ENCODE peak calls at places on chromosomes 13 and 19, in six cellular contexts. One of them, this sample, is unnamed.

GRCh38 chr13:97549201-97549600 is 115.2 kb downstream of the RAP2A start:
- DNase-seq in A549: no peak
- DNase-seq in IMR-90: no peak
- DNase-seq in K562: no peak
- DNase-seq in GM12878: no peak
- DNase-seq in HepG2: no peak
- DNase-seq in this sample: no peak

GRCh38 chr19:16349551-16350171 is 25.0 kb downstream of the KLF2 start:
- DNase-seq in GM12878: no peak
- DNase-seq in IMR-90: no peak
- DNase-seq in A549: no peak
- DNase-seq in HepG2: no peak
- DNase-seq in K562: no peak
- DNase-seq in this sample: no peak

GRCh38 chr19:4537953-4538600 is 1.8 kb downstream of the LRG1 start:
- DNase-seq in K562: no peak
- DNase-seq in HepG2: no peak
- DNase-seq in A549: no peak
- DNase-seq in IMR-90: no peak
- DNase-seq in GM12878: no peak
- DNase-seq in this sample: no peak

GRCh38 chr19:46913852-46914430 is 53.1 kb downstream of the ARHGAP35 start:
- DNase-seq in K562: no peak
- DNase-seq in A549: peak
- DNase-seq in GM12878: peak
- DNase-seq in IMR-90: peak
- DNase-seq in HepG2: no peak
- DNase-seq in this sample: no peak

GRCh38 chr19:38025908-38026307 is 118.9 kb downstream of the SIPA1L3 start:
- DNase-seq in GM12878: no peak
- DNase-seq in HepG2: no peak
- DNase-seq in K562: no peak
- DNase-seq in IMR-90: no peak
- DNase-seq in A549: no peak
- DNase-seq in this sample: no peak

GRCh38 chr19:10339380-10339960 is at the start of gene ICAM3:
- DNase-seq in A549: no peak
- DNase-seq in IMR-90: no peak
- DNase-seq in HepG2: no peak
- DNase-seq in GM12878: peak
- DNase-seq in K562: no peak
- DNase-seq in this sample: no peak

GRCh38 chr13:35139591-35139990 is 197.5 kb downstream of the NBEA start:
- DNase-seq in A549: no peak
- DNase-seq in K562: no peak
- DNase-seq in HepG2: no peak
- DNase-seq in GM12878: no peak
- DNase-seq in IMR-90: peak
- DNase-seq in this sample: no peak

GRCh38 chr19:39142655-39143054 is 17.1 kb downstream of the PAK4 start:
- DNase-seq in HepG2: no peak
- DNase-seq in GM12878: no peak
- DNase-seq in IMR-90: no peak
- DNase-seq in K562: no peak
- DNase-seq in A549: no peak
- DNase-seq in this sample: no peak

GRCh38 chr19:28553005-28553404 is 659.9 kb downstream of the UQCRFS1 start:
- DNase-seq in A549: no peak
- DNase-seq in IMR-90: no peak
- DNase-seq in HepG2: no peak
- DNase-seq in K562: peak
- DNase-seq in GM12878: no peak
- DNase-seq in this sample: no peak

GRCh38 chr13:25371608-25372274 is at the start of gene ATP8A2:
- DNase-seq in IMR-90: no peak
- DNase-seq in GM12878: no peak
- DNase-seq in A549: no peak
- DNase-seq in HepG2: no peak
- DNase-seq in K562: peak
- DNase-seq in this sample: peak

GRCh38 chr19:52778811-52779210 is 7.8 kb downstream of the ZNF600 start:
- DNase-seq in A549: no peak
- DNase-seq in GM12878: peak
- DNase-seq in K562: no peak
- DNase-seq in IMR-90: peak
- DNase-seq in HepG2: no peak
- DNase-seq in this sample: no peak

DNA sequence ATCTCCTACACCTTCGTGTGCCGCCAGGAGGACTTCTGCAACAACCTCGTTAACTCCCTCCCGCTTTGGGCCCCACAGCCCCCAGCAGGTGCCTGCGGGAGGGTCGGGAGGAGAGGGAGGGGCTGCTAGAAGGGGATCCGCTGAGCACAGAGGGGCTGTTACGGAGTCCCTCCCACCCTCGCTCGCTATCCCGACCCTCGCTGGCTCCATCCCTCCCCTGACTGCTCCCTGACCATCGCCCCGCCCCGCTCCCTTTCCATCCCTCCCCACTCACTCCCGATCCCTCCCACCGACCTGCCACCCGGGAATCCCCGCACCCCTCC is 780 bp downstream of the CD177 start:
- DNase-seq in HepG2: no peak
- DNase-seq in IMR-90: no peak
- DNase-seq in K562: no peak
- DNase-seq in GM12878: no peak
- DNase-seq in A549: no peak
- DNase-seq in this sample: no peak
- TF ChIP-seq BHLHE40 in HepG2: no peak
- TF ChIP-seq BHLHE40 in IMR-90: no peak
- TF ChIP-seq BHLHE40 in K562: no peak
- TF ChIP-seq BHLHE40 in GM12878: no peak
- TF ChIP-seq BHLHE40 in A549: no peak
- TF ChIP-seq BHLHE40 in this sample: no peak

DNA sequence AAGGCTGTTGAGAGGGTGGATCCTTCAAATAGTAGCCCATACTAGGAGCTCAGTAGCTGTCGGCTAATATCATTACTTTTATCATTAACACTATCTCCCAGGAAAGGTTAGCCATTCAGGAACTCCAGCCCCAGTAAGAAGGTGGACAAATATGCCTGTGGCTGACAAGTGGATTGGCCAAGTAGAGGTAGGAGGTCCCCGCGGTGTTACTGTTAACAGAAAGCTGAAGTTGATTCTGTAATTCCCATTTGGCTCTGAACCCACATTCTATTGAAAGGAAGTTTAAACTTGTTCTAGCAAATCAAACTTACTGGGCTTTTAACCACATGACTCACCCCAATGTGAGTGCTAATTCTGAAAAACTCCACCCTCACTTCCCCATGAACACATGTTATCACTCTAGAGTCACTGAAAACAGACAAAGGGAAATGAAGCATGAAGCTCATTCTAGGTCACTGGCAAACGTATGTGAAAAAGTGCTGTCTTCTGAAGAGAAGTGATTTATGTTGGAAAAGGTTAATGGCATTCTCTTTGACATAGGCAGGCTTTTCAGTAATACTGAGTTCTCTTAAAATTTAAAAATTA is 273.5 kb downstream of the FGF14 start:
- DNase-seq in GM12878: no peak
- DNase-seq in A549: no peak
- DNase-seq in IMR-90: peak
- DNase-seq in HepG2: no peak
- DNase-seq in K562: no peak
- DNase-seq in this sample: no peak
- TF ChIP-seq BHLHE40 in GM12878: no peak
- TF ChIP-seq BHLHE40 in A549: no peak
- TF ChIP-seq BHLHE40 in IMR-90: no peak
- TF ChIP-seq BHLHE40 in HepG2: no peak
- TF ChIP-seq BHLHE40 in K562: no peak
- TF ChIP-seq BHLHE40 in this sample: no peak

DNA sequence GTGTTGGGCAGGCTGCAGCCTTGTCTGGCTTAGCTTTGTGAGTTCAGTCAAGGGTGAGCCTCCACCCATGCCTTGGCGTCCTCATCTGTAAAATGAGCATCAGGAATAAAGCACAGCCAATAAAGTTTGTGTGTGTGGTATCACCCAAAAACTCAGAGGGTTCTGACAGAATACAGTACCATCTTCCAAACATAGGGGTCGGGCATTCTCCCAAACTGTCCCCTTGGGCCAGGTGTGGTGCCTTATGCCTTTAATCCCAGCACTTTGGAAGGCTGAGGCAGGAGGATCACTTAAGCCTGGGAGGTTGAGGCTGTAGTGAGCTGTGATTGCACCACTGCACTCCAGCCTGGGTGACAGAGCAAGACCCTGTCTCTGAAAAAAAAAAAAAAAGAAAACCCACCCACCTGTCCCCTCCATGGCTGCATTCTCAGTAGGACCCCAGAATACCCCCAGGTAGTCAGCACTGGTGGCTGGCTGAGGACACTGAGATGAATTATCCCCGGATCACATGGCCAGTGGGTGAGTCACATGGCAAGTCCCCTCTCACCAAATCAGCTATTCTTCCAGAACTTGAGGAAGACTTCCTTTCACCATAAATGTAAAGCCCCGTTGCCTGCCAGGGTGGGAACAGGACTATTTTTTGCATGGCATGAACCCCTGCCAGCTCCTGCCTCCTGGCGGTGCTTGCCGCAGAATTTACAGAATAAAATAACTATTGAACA is 18.6 kb downstream of the POP4 start:
- DNase-seq in A549: no peak
- DNase-seq in K562: no peak
- DNase-seq in HepG2: no peak
- DNase-seq in GM12878: no peak
- DNase-seq in IMR-90: peak
- DNase-seq in this sample: no peak
- TF ChIP-seq BHLHE40 in A549: no peak
- TF ChIP-seq BHLHE40 in K562: no peak
- TF ChIP-seq BHLHE40 in HepG2: no peak
- TF ChIP-seq BHLHE40 in GM12878: no peak
- TF ChIP-seq BHLHE40 in IMR-90: no peak
- TF ChIP-seq BHLHE40 in this sample: no peak

GRCh38 chr13:48415516-48415915 is 2.6 kb upstream of the LPAR6 start:
- DNase-seq in GM12878: no peak
- DNase-seq in HepG2: no peak
- DNase-seq in K562: no peak
- DNase-seq in IMR-90: no peak
- DNase-seq in A549: no peak
- DNase-seq in this sample: no peak

GRCh38 chr13:48411281-48412099 is 1.4 kb downstream of the LPAR6 start:
- DNase-seq in GM12878: no peak
- DNase-seq in HepG2: no peak
- DNase-seq in A549: no peak
- DNase-seq in K562: no peak
- DNase-seq in IMR-90: peak
- DNase-seq in this sample: no peak

GRCh38 chr13:48414501-48414900 is 1.6 kb upstream of the LPAR6 start:
- DNase-seq in A549: no peak
- DNase-seq in HepG2: no peak
- DNase-seq in IMR-90: no peak
- DNase-seq in K562: no peak
- DNase-seq in GM12878: no peak
- DNase-seq in this sample: no peak

GRCh38 chr13:48412100-48412556 is 785 bp downstream of the LPAR6 start:
- DNase-seq in GM12878: no peak
- DNase-seq in A549: peak
- DNase-seq in K562: no peak
- DNase-seq in HepG2: no peak
- DNase-seq in IMR-90: peak
- DNase-seq in this sample: no peak

GRCh38 chr13:48412881-48413351 is at the start of gene LPAR6:
- DNase-seq in GM12878: no peak
- DNase-seq in A549: peak
- DNase-seq in K562: no peak
- DNase-seq in IMR-90: peak
- DNase-seq in HepG2: peak
- DNase-seq in this sample: no peak
- TF ChIP-seq BHLHE40 in GM12878: no peak
- TF ChIP-seq BHLHE40 in A549: no peak
- TF ChIP-seq BHLHE40 in K562: no peak
- TF ChIP-seq BHLHE40 in IMR-90: no peak
- TF ChIP-seq BHLHE40 in HepG2: no peak
- TF ChIP-seq BHLHE40 in this sample: no peak

DNA sequence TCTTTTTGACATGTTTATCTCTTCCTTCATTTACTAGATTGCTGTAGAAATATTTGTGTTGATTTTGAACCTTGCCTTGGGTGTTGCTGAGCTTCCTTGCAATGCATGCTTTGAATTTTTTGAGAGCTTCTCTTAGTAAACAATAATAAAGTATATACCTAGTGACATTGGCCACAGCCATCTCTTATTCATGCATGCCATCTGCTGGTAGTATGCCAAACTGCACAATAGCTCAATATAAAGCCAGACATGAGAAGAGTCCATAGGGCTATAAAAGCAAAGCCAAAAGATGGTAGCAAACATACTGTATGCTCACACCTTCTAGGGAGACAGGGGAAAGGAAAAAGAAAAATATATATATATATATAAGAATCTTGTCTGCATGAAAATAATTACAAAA is 18.9 kb upstream of the ZSCAN5A start:
- DNase-seq in IMR-90: peak
- DNase-seq in A549: peak
- DNase-seq in GM12878: no peak
- DNase-seq in HepG2: peak
- DNase-seq in K562: peak
- DNase-seq in this sample: peak
- TF ChIP-seq BHLHE40 in IMR-90: no peak
- TF ChIP-seq BHLHE40 in A549: no peak
- TF ChIP-seq BHLHE40 in GM12878: no peak
- TF ChIP-seq BHLHE40 in HepG2: no peak
- TF ChIP-seq BHLHE40 in K562: no peak
- TF ChIP-seq BHLHE40 in this sample: no peak

GRCh38 chr13:20157387-20157786 is 3.5 kb downstream of the GJA3 start:
- DNase-seq in GM12878: no peak
- DNase-seq in A549: no peak
- DNase-seq in IMR-90: no peak
- DNase-seq in HepG2: no peak
- DNase-seq in K562: no peak
- DNase-seq in this sample: no peak

GRCh38 chr13:20160346-20161274 is at the start of gene GJA3:
- DNase-seq in HepG2: no peak
- DNase-seq in A549: peak
- DNase-seq in IMR-90: peak
- DNase-seq in K562: peak
- DNase-seq in GM12878: no peak
- DNase-seq in this sample: peak

GRCh38 chr13:20161951-20162300 is 1.1 kb upstream of the GJA3 start:
- DNase-seq in GM12878: no peak
- DNase-seq in HepG2: no peak
- DNase-seq in A549: no peak
- DNase-seq in IMR-90: no peak
- DNase-seq in K562: no peak
- DNase-seq in this sample: no peak

GRCh38 chr13:20161275-20161950 is 561 bp upstream of the GJA3 start:
- DNase-seq in IMR-90: no peak
- DNase-seq in GM12878: no peak
- DNase-seq in HepG2: no peak
- DNase-seq in A549: no peak
- DNase-seq in K562: no peak
- DNase-seq in this sample: no peak

GRCh38 chr13:20159646-20160345 is 1.1 kb downstream of the GJA3 start:
- DNase-seq in IMR-90: peak
- DNase-seq in A549: no peak
- DNase-seq in GM12878: no peak
- DNase-seq in HepG2: no peak
- DNase-seq in K562: no peak
- DNase-seq in this sample: no peak
- TF ChIP-seq BHLHE40 in IMR-90: no peak
- TF ChIP-seq BHLHE40 in A549: no peak
- TF ChIP-seq BHLHE40 in GM12878: no peak
- TF ChIP-seq BHLHE40 in HepG2: no peak
- TF ChIP-seq BHLHE40 in K562: no peak
- TF ChIP-seq BHLHE40 in this sample: no peak